ENCODE peak calls at places on chromosome 2, in seven cellular contexts. Z is small intestine; U is nephron progenitor cell; I is fibroblast of mammary gland; Q is GM12891; B is activated effector memory CD4-positive, alpha-beta T cell treated with Interleukin-2 at 50 U/mL for 16 hours; T is spleen. D is an unnamed sample.

GRCh38 chr2:123116595-123116994 is 908.5 kb upstream of the CNTNAP5 start:
- DNase-seq in Z (no peak), U (no peak), I (no peak), Q (no peak), B (no peak), T (no peak), D (no peak)

GRCh38 chr2:218406949-218407703 is 7.5 kb downstream of the CTDSP1 start:
- DNase-seq in Z (peak), U (no peak), I (peak), Q (no peak), B (peak), T (peak), D (peak)

GRCh38 chr2:172624996-172625395 is 69.1 kb downstream of the PDK1 start:
- DNase-seq in Z (no peak), U (no peak), I (peak), Q (no peak), B (no peak), T (no peak), D (no peak)

GRCh38 chr2:169961911-169962310 is 134.7 kb downstream of the UBR3 start:
- DNase-seq in Z (no peak), U (no peak), I (peak), Q (no peak), B (no peak), T (no peak), D (no peak)

GRCh38 chr2:104476563-104476988 is 377.3 kb upstream of the POU3F3 start:
- DNase-seq in Z (peak), U (no peak), I (no peak), Q (no peak), B (no peak), T (no peak), D (no peak)

GRCh38 chr2:157246212-157247067 is 11.1 kb upstream of the GALNT5 start:
- DNase-seq in Z (peak), U (no peak), I (peak), Q (no peak), B (no peak), T (no peak), D (peak)

GRCh38 chr2:138010890-138011289 is 46.6 kb downstream of the HNMT start:
- DNase-seq in Z (no peak), U (no peak), I (no peak), Q (no peak), B (no peak), T (no peak), D (no peak)

GRCh38 chr2:24409700-24410556 is 49.6 kb upstream of the ITSN2 start:
- DNase-seq in Z (peak), U (peak), I (peak), Q (peak), B (no peak), T (no peak), D (peak)

GRCh38 chr2:145751634-145752033 is 1231.7 kb upstream of the ZEB2 start:
- DNase-seq in Z (peak), U (no peak), I (peak), Q (no peak), B (no peak), T (no peak), D (no peak)

GRCh38 chr2:160075171-160075570 is 12.8 kb upstream of the PLA2R1 start:
- DNase-seq in Z (peak), U (no peak), I (peak), Q (no peak), B (no peak), T (no peak), D (peak)

GRCh38 chr2:44836174-44836573 is 105.3 kb upstream of the SIX3 start:
- DNase-seq in Z (no peak), U (no peak), I (no peak), Q (no peak), B (no peak), T (no peak), D (no peak)

GRCh38 chr2:100744589-100744988 is 75.3 kb upstream of the NPAS2 start:
- DNase-seq in Z (peak), U (no peak), I (peak), Q (no peak), B (no peak), T (no peak), D (no peak)

GRCh38 chr2:188701836-188702235 is 272.3 kb upstream of the COL3A1 start:
- DNase-seq in Z (no peak), U (no peak), I (peak), Q (no peak), B (no peak), T (no peak), D (no peak)

GRCh38 chr2:132936261-132936660 is 266.3 kb upstream of the LYPD1 start:
- DNase-seq in Z (no peak), U (no peak), I (no peak), Q (no peak), B (no peak), T (no peak), D (no peak)

GRCh38 chr2:62596061-62596658 is 90.2 kb upstream of the TMEM17 start:
- DNase-seq in Z (no peak), U (no peak), I (peak), Q (no peak), B (no peak), T (no peak), D (peak)

GRCh38 chr2:30686669-30687068 is 120.6 kb downstream of the CAPN13 start:
- DNase-seq in Z (no peak), U (no peak), I (no peak), Q (no peak), B (no peak), T (no peak), D (peak)